ENCODE peak calls at places on chromosomes 7 and 10, in six cellular contexts. X is GOT3; Z is NCI-H774; F is natural killer cell treated with Interleukin-12 subunit alpha and Interleukin-12 subunit beta and Interleukin-15 and Interleukin-18, amount 100 ng/mL, for 72 hours; G is Karpas-422; I is activated T-helper 1 cell treated with Interleukin-2 at 50 U/mL for 16 hours. M is an unnamed sample.

GRCh38 chr7:128915271-128915819 is 4.8 kb upstream of the KCP start:
- DNase-seq in X (no peak), Z (no peak), F (peak), G (no peak), I (no peak), M (no peak)

GRCh38 chr7:31938650-31939049 is 131.6 kb downstream of the PDE1C start:
- DNase-seq in X (no peak), Z (no peak), F (no peak), G (no peak), I (no peak), M (no peak)

GRCh38 chr7:7219216-7219615 is 36.9 kb downstream of the C1GALT1 start:
- DNase-seq in X (no peak), Z (no peak), F (no peak), G (no peak), I (no peak), M (no peak)

GRCh38 chr10:88544140-88544870 is 38.8 kb downstream of the RNLS start:
- DNase-seq in X (no peak), Z (no peak), F (no peak), G (no peak), I (no peak), M (no peak)

GRCh38 chr7:122803323-122803722 is 82.9 kb downstream of the CADPS2 start:
- DNase-seq in X (no peak), Z (no peak), F (no peak), G (peak), I (no peak), M (no peak)

GRCh38 chr7:3464900-3465622 is 164.0 kb downstream of the SDK1 start:
- DNase-seq in X (no peak), Z (no peak), F (no peak), G (no peak), I (no peak), M (no peak)

GRCh38 chr10:115963848-115964247 is 309.2 kb downstream of the GFRA1 start:
- DNase-seq in X (no peak), Z (no peak), F (no peak), G (no peak), I (no peak), M (no peak)

GRCh38 chr10:88848499-88848898 is 3.1 kb downstream of the ANKRD22 start:
- DNase-seq in X (no peak), Z (no peak), F (no peak), G (no peak), I (no peak), M (no peak)

GRCh38 chr7:140726304-140726703 is 29.8 kb downstream of the NDUFB2 start:
- DNase-seq in X (no peak), Z (no peak), F (no peak), G (peak), I (no peak), M (no peak)

GRCh38 chr10:22853906-22854447 is 73.9 kb upstream of the ARMC3 start:
- DNase-seq in X (no peak), Z (no peak), F (no peak), G (no peak), I (no peak), M (no peak)